ENCODE peak calls at places on chromosomes 1 and 21, in eight cellular contexts. Q, S, T, M, K, P, V and D are unnamed samples.

GRCh38 chr1:205947024-205947423 is 3.8 kb upstream of the SLC26A9 start:
- DNase-seq in T (no peak), V (no peak), Q (no peak), P (no peak), K (peak), M (no peak), S (no peak), D (no peak)

GRCh38 chr1:113808450-113809195 is 3.7 kb downstream of the RSBN1 start:
- DNase-seq in M (no peak), K (no peak), V (no peak), S (no peak), Q (no peak), T (peak), P (no peak), D (no peak)

GRCh38 chr1:172818841-172819527 is 160.1 kb downstream of the FASLG start:
- DNase-seq in K (no peak), M (no peak), T (no peak), Q (no peak), P (no peak), S (no peak), V (no peak), D (peak)

GRCh38 chr1:26529655-26530539 is at the start of gene RPS6KA1:
- DNase-seq in V (peak), Q (no peak), T (peak), S (peak), K (no peak), P (no peak), M (no peak), D (peak)

GRCh38 chr21:39660191-39660590 is 47.5 kb downstream of the B3GALT5 start:
- DNase-seq in P (no peak), K (no peak), V (no peak), S (no peak), Q (no peak), M (no peak), T (peak), D (no peak)

GRCh38 chr1:222068101-222068500 is 326.2 kb upstream of the DUSP10 start:
- DNase-seq in S (no peak), T (no peak), K (no peak), M (no peak), V (no peak), P (no peak), Q (no peak), D (no peak)

GRCh38 chr1:110635434-110635833 is 29.3 kb upstream of the KCNA2 start:
- DNase-seq in S (no peak), K (no peak), P (no peak), T (no peak), V (no peak), M (no peak), Q (no peak), D (no peak)

GRCh38 chr1:212699839-212700596 is at the start of gene BATF3:
- DNase-seq in S (peak), M (no peak), K (no peak), T (peak), V (peak), Q (no peak), P (no peak), D (no peak)

GRCh38 chr1:110370827-110371226 is 20.0 kb downstream of the SLC16A4 start:
- DNase-seq in Q (no peak), S (no peak), T (peak), K (no peak), V (no peak), P (no peak), M (no peak), D (no peak)

GRCh38 chr1:164598719-164599118 is 39.7 kb downstream of the PBX1 start:
- DNase-seq in T (no peak), P (no peak), S (no peak), M (no peak), V (no peak), Q (no peak), K (no peak), D (no peak)

GRCh38 chr1:10613861-10614260 is 139.1 kb downstream of the PEX14 start:
- DNase-seq in K (no peak), V (no peak), T (no peak), M (no peak), S (no peak), P (no peak), Q (no peak), D (no peak)

GRCh38 chr1:182163821-182164223 is 102.3 kb upstream of the ZNF648 start:
- DNase-seq in K (no peak), P (no peak), M (peak), V (no peak), T (no peak), Q (no peak), S (no peak), D (no peak)

GRCh38 chr1:236099622-236100021 is 34.7 kb upstream of the NID1 start:
- DNase-seq in P (no peak), Q (peak), K (no peak), V (no peak), S (no peak), M (peak), T (peak), D (no peak)

GRCh38 chr1:174898102-174898802 is 101.5 kb upstream of the CACYBP start:
- DNase-seq in T (no peak), S (no peak), K (no peak), M (no peak), V (no peak), P (no peak), Q (no peak), D (no peak)

GRCh38 chr1:24711329-24711728 is 33.9 kb upstream of the CLIC4 start:
- DNase-seq in V (no peak), T (no peak), S (no peak), Q (no peak), M (no peak), K (no peak), P (no peak), D (no peak)

GRCh38 chr1:75338974-75339483 is 204.8 kb downstream of the LHX8 start:
- DNase-seq in P (no peak), V (no peak), T (no peak), S (no peak), M (no peak), Q (no peak), K (no peak), D (no peak)

GRCh38 chr21:34846601-34847112 is 177.9 kb downstream of the CLIC6 start:
- DNase-seq in V (peak), S (no peak), K (no peak), M (no peak), P (no peak), Q (no peak), T (peak), D (no peak)

GRCh38 chr1:93620841-93621210 is 60.8 kb downstream of the BCAR3 start:
- DNase-seq in T (peak), V (no peak), K (peak), P (no peak), S (no peak), M (no peak), Q (no peak), D (no peak)

GRCh38 chr1:226656601-226657277 is 82.3 kb downstream of the ITPKB start:
- DNase-seq in M (no peak), Q (peak), V (no peak), K (peak), S (no peak), T (peak), P (no peak), D (no peak)

GRCh38 chr1:155254228-155254713 is 1.0 kb downstream of the ENTREP3 start:
- DNase-seq in P (no peak), V (no peak), S (no peak), K (no peak), Q (no peak), T (peak), M (no peak), D (no peak)

GRCh38 chr1:26999440-26999987 is 6.0 kb downstream of the TRNP1 start:
- DNase-seq in K (no peak), Q (peak), M (peak), P (peak), V (peak), S (no peak), T (peak), D (no peak)

GRCh38 chr1:65195495-65196417 is 47.8 kb downstream of the AK4 start:
- DNase-seq in Q (no peak), T (peak), S (no peak), K (no peak), V (no peak), M (no peak), P (no peak), D (no peak)

GRCh38 chr1:39620659-39621165 is 18.7 kb downstream of the HEYL start:
- DNase-seq in Q (no peak), T (no peak), K (no peak), S (no peak), M (no peak), V (no peak), P (no peak), D (no peak)